ENCODE peak calls at places on chromosome 14, in ten cellular contexts. One of them, this sample, is unnamed.

GRCh38 chr14:24613747-24614146 is 4.3 kb upstream of the GZMH start:
- DNase-seq in stimulated activated CD4-positive, alpha-beta T cell treated with anti-CD3 and anti-CD28 coated beads, Interleukin-15, amount 100 ng/mL, for 1 hour: no peak
- DNase-seq in T-helper 1 cell: no peak
- DNase-seq in activated naive CD4-positive, alpha-beta T cell treated with anti-CD3 and anti-CD28 coated beads, Interleukin-2, amount 10 ng/mL, durations not matched to agents 7 days and 5 days: no peak
- DNase-seq in MCF 10A: no peak
- DNase-seq in NCI-H1092: no peak
- DNase-seq in astrocyte: no peak
- DNase-seq in CD4-positive, CD25-positive, alpha-beta regulatory T cell: no peak
- DNase-seq in substantia nigra: no peak
- DNase-seq in epithelial cell of esophagus: peak
- DNase-seq in this sample: no peak

GRCh38 chr14:99479903-99480855 is 480 bp downstream of the SETD3 start:
- DNase-seq in stimulated activated CD4-positive, alpha-beta T cell treated with anti-CD3 and anti-CD28 coated beads, Interleukin-15, amount 100 ng/mL, for 1 hour: peak
- DNase-seq in T-helper 1 cell: peak
- DNase-seq in activated naive CD4-positive, alpha-beta T cell treated with anti-CD3 and anti-CD28 coated beads, Interleukin-2, amount 10 ng/mL, durations not matched to agents 7 days and 5 days: peak
- DNase-seq in MCF 10A: peak
- DNase-seq in NCI-H1092: no peak
- DNase-seq in astrocyte: peak
- DNase-seq in CD4-positive, CD25-positive, alpha-beta regulatory T cell: peak
- DNase-seq in substantia nigra: peak
- DNase-seq in epithelial cell of esophagus: peak
- DNase-seq in this sample: no peak

GRCh38 chr14:92886337-92886736 is 36.6 kb upstream of the CHGA start:
- DNase-seq in stimulated activated CD4-positive, alpha-beta T cell treated with anti-CD3 and anti-CD28 coated beads, Interleukin-15, amount 100 ng/mL, for 1 hour: no peak
- DNase-seq in T-helper 1 cell: no peak
- DNase-seq in activated naive CD4-positive, alpha-beta T cell treated with anti-CD3 and anti-CD28 coated beads, Interleukin-2, amount 10 ng/mL, durations not matched to agents 7 days and 5 days: no peak
- DNase-seq in MCF 10A: no peak
- DNase-seq in NCI-H1092: peak
- DNase-seq in astrocyte: no peak
- DNase-seq in CD4-positive, CD25-positive, alpha-beta regulatory T cell: no peak
- DNase-seq in substantia nigra: no peak
- DNase-seq in epithelial cell of esophagus: no peak
- DNase-seq in this sample: peak

GRCh38 chr14:93953263-93953662 is 23.1 kb downstream of the ASB2 start:
- DNase-seq in stimulated activated CD4-positive, alpha-beta T cell treated with anti-CD3 and anti-CD28 coated beads, Interleukin-15, amount 100 ng/mL, for 1 hour: no peak
- DNase-seq in T-helper 1 cell: no peak
- DNase-seq in activated naive CD4-positive, alpha-beta T cell treated with anti-CD3 and anti-CD28 coated beads, Interleukin-2, amount 10 ng/mL, durations not matched to agents 7 days and 5 days: no peak
- DNase-seq in MCF 10A: no peak
- DNase-seq in NCI-H1092: no peak
- DNase-seq in astrocyte: no peak
- DNase-seq in CD4-positive, CD25-positive, alpha-beta regulatory T cell: no peak
- DNase-seq in substantia nigra: no peak
- DNase-seq in epithelial cell of esophagus: no peak
- DNase-seq in this sample: no peak

GRCh38 chr14:63727231-63727735 is 582 bp downstream of the SGPP1 start:
- DNase-seq in stimulated activated CD4-positive, alpha-beta T cell treated with anti-CD3 and anti-CD28 coated beads, Interleukin-15, amount 100 ng/mL, for 1 hour: no peak
- DNase-seq in T-helper 1 cell: no peak
- DNase-seq in activated naive CD4-positive, alpha-beta T cell treated with anti-CD3 and anti-CD28 coated beads, Interleukin-2, amount 10 ng/mL, durations not matched to agents 7 days and 5 days: peak
- DNase-seq in MCF 10A: peak
- DNase-seq in NCI-H1092: peak
- DNase-seq in astrocyte: peak
- DNase-seq in CD4-positive, CD25-positive, alpha-beta regulatory T cell: peak
- DNase-seq in substantia nigra: peak
- DNase-seq in epithelial cell of esophagus: peak
- DNase-seq in this sample: peak

GRCh38 chr14:74519316-74520074 is 25.9 kb downstream of the ISCA2 start:
- DNase-seq in stimulated activated CD4-positive, alpha-beta T cell treated with anti-CD3 and anti-CD28 coated beads, Interleukin-15, amount 100 ng/mL, for 1 hour: no peak
- DNase-seq in T-helper 1 cell: no peak
- DNase-seq in activated naive CD4-positive, alpha-beta T cell treated with anti-CD3 and anti-CD28 coated beads, Interleukin-2, amount 10 ng/mL, durations not matched to agents 7 days and 5 days: no peak
- DNase-seq in MCF 10A: no peak
- DNase-seq in NCI-H1092: no peak
- DNase-seq in astrocyte: no peak
- DNase-seq in CD4-positive, CD25-positive, alpha-beta regulatory T cell: no peak
- DNase-seq in substantia nigra: no peak
- DNase-seq in epithelial cell of esophagus: no peak
- DNase-seq in this sample: no peak

GRCh38 chr14:100731846-100732765 is 5.4 kb downstream of the DLK1 start:
- DNase-seq in stimulated activated CD4-positive, alpha-beta T cell treated with anti-CD3 and anti-CD28 coated beads, Interleukin-15, amount 100 ng/mL, for 1 hour: no peak
- DNase-seq in T-helper 1 cell: no peak
- DNase-seq in activated naive CD4-positive, alpha-beta T cell treated with anti-CD3 and anti-CD28 coated beads, Interleukin-2, amount 10 ng/mL, durations not matched to agents 7 days and 5 days: no peak
- DNase-seq in MCF 10A: no peak
- DNase-seq in NCI-H1092: no peak
- DNase-seq in astrocyte: no peak
- DNase-seq in CD4-positive, CD25-positive, alpha-beta regulatory T cell: no peak
- DNase-seq in substantia nigra: no peak
- DNase-seq in epithelial cell of esophagus: no peak
- DNase-seq in this sample: no peak

GRCh38 chr14:31927348-31927826 is 149.7 kb upstream of the ARHGAP5 start:
- DNase-seq in stimulated activated CD4-positive, alpha-beta T cell treated with anti-CD3 and anti-CD28 coated beads, Interleukin-15, amount 100 ng/mL, for 1 hour: no peak
- DNase-seq in T-helper 1 cell: no peak
- DNase-seq in activated naive CD4-positive, alpha-beta T cell treated with anti-CD3 and anti-CD28 coated beads, Interleukin-2, amount 10 ng/mL, durations not matched to agents 7 days and 5 days: no peak
- DNase-seq in MCF 10A: peak
- DNase-seq in NCI-H1092: no peak
- DNase-seq in astrocyte: peak
- DNase-seq in CD4-positive, CD25-positive, alpha-beta regulatory T cell: no peak
- DNase-seq in substantia nigra: no peak
- DNase-seq in epithelial cell of esophagus: peak
- DNase-seq in this sample: no peak

GRCh38 chr14:24734917-24735500 is 101.0 kb upstream of the GZMB start:
- DNase-seq in stimulated activated CD4-positive, alpha-beta T cell treated with anti-CD3 and anti-CD28 coated beads, Interleukin-15, amount 100 ng/mL, for 1 hour: no peak
- DNase-seq in T-helper 1 cell: no peak
- DNase-seq in activated naive CD4-positive, alpha-beta T cell treated with anti-CD3 and anti-CD28 coated beads, Interleukin-2, amount 10 ng/mL, durations not matched to agents 7 days and 5 days: peak
- DNase-seq in MCF 10A: peak
- DNase-seq in NCI-H1092: peak
- DNase-seq in astrocyte: peak
- DNase-seq in CD4-positive, CD25-positive, alpha-beta regulatory T cell: no peak
- DNase-seq in substantia nigra: peak
- DNase-seq in epithelial cell of esophagus: peak
- DNase-seq in this sample: no peak

GRCh38 chr14:104985675-104986486 is at the start of gene CLBA1:
- DNase-seq in stimulated activated CD4-positive, alpha-beta T cell treated with anti-CD3 and anti-CD28 coated beads, Interleukin-15, amount 100 ng/mL, for 1 hour: peak
- DNase-seq in T-helper 1 cell: peak
- DNase-seq in activated naive CD4-positive, alpha-beta T cell treated with anti-CD3 and anti-CD28 coated beads, Interleukin-2, amount 10 ng/mL, durations not matched to agents 7 days and 5 days: peak
- DNase-seq in MCF 10A: peak
- DNase-seq in NCI-H1092: peak
- DNase-seq in astrocyte: peak
- DNase-seq in CD4-positive, CD25-positive, alpha-beta regulatory T cell: peak
- DNase-seq in substantia nigra: peak
- DNase-seq in epithelial cell of esophagus: peak
- DNase-seq in this sample: peak